ENCODE peak calls at places on chromosomes 6 and 20, in five cellular contexts. U is endothelial cell, V is HEK293T, I is fibroblast of mammary gland, S is coronary artery. Q is an unnamed sample.

GRCh38 chr6:169794317-169795055 is 43.1 kb downstream of the ERMARD start:
- DNase-seq in S (peak; percentile 65), U (no peak), V (no peak), I (no peak), Q (peak; percentile 46)

GRCh38 chr6:1679691-1680068 is 70.0 kb downstream of the FOXC1 start:
- DNase-seq in V (no peak), U (no peak), S (no peak), I (no peak), Q (no peak)

GRCh38 chr20:57427239-57428127 is 36.3 kb downstream of the RBM38 start:
- DNase-seq in I (no peak), U (no peak), S (no peak), V (no peak), Q (no peak)

GRCh38 chr20:6665161-6665560 is 102.3 kb upstream of the BMP2 start:
- DNase-seq in S (no peak), V (no peak), U (no peak), I (no peak), Q (no peak)

GRCh38 chr20:2136275-2136674 is 34.6 kb downstream of the STK35 start:
- DNase-seq in S (no peak), V (no peak), U (no peak), I (no peak), Q (no peak)

GRCh38 chr6:88983532-88983931 is 20.1 kb upstream of the RNGTT start:
- DNase-seq in V (peak; percentile 54), U (peak; percentile 48), S (no peak), I (peak; percentile 68), Q (no peak)

GRCh38 chr6:16712931-16713484 is 48.3 kb downstream of the ATXN1 start:
- DNase-seq in U (no peak), I (peak; percentile 96), S (no peak), V (peak; percentile 35), Q (no peak)

GRCh38 chr20:23399568-23400241 is 21.6 kb downstream of the NAPB start:
- DNase-seq in S (no peak), V (no peak), I (peak; percentile 46), U (no peak), Q (no peak)

GRCh38 chr6:36634317-36634716 is 40.2 kb downstream of the SRSF3 start:
- DNase-seq in V (no peak), S (no peak), U (no peak), I (no peak), Q (no peak)

GRCh38 chr6:56840467-56841371 is 114.2 kb upstream of the BEND6 start:
- DNase-seq in V (no peak), I (peak; percentile 84), U (no peak), S (no peak), Q (no peak)

GRCh38 chr20:51259455-51259854 is 236.5 kb upstream of the KCNG1 start:
- DNase-seq in U (no peak), V (no peak), S (no peak), I (no peak), Q (no peak)

GRCh38 chr6:140979642-140980091 is 1153.1 kb upstream of the GJE1 start:
- DNase-seq in S (peak; percentile 75), U (no peak), I (peak; percentile 85), V (no peak), Q (peak; percentile 9)

GRCh38 chr20:57203986-57204385 is 62.5 kb downstream of the BMP7 start:
- DNase-seq in I (no peak), S (no peak), U (no peak), V (no peak), Q (no peak)

GRCh38 chr6:3970097-3970496 is 108.8 kb downstream of the FAM217A start:
- DNase-seq in I (no peak), U (no peak), S (no peak), V (no peak), Q (no peak)

GRCh38 chr20:17881741-17882064 is 86.9 kb downstream of the SNX5 start:
- DNase-seq in S (no peak), I (no peak), U (no peak), V (no peak), Q (no peak)

GRCh38 chr6:90434096-90434495 is 137.5 kb upstream of the BACH2 start:
- DNase-seq in U (no peak), V (no peak), I (no peak), S (no peak), Q (no peak)

GRCh38 chr20:23490817-23491216 is at the start of gene CST8:
- DNase-seq in U (no peak), I (no peak), S (no peak), V (no peak), Q (no peak)

GRCh38 chr6:84816196-84816745 is 51.9 kb upstream of the TBX18 start:
- DNase-seq in V (no peak), S (no peak), U (no peak), I (no peak), Q (no peak)

GRCh38 chr6:12147557-12148316 is 135.6 kb downstream of the HIVEP1 start:
- DNase-seq in S (no peak), U (no peak), V (no peak), I (no peak), Q (no peak)

GRCh38 chr6:63897952-63898351 is 262.4 kb downstream of the PHF3 start:
- DNase-seq in I (peak; percentile 70), S (no peak), V (no peak), U (no peak), Q (no peak)

GRCh38 chr6:39755231-39755630 is 30.0 kb upstream of the KIF6 start:
- DNase-seq in U (no peak), V (no peak), I (peak; percentile 35), S (no peak), Q (no peak)

GRCh38 chr6:138920906-138921305 is 67.1 kb downstream of the REPS1 start:
- DNase-seq in S (no peak), I (no peak), U (no peak), V (no peak), Q (no peak)

GRCh38 chr6:148972481-148972880 is 225.7 kb downstream of the UST start:
- DNase-seq in I (peak; percentile 11), U (peak; percentile 51), S (no peak), V (no peak), Q (no peak)

GRCh38 chr20:50434653-50435396 is 75.4 kb upstream of the PTPN1 start:
- DNase-seq in S (no peak), U (no peak), V (no peak), I (peak; percentile 94), Q (no peak)

GRCh38 chr6:26484161-26484560 is 15.9 kb upstream of the BTN1A1 start:
- DNase-seq in I (no peak), U (no peak), V (no peak), S (no peak), Q (no peak)

GRCh38 chr6:150169609-150170008 is 26.8 kb downstream of the PPP1R14C start:
- DNase-seq in S (no peak), I (peak; percentile 91), V (no peak), U (no peak), Q (no peak)

GRCh38 chr20:35240914-35241293 is 14.4 kb downstream of the MMP24 start:
- DNase-seq in U (no peak), I (no peak), V (no peak), S (no peak), Q (no peak)

GRCh38 chr6:168017629-168018028 is 20.2 kb downstream of the KIF25 start:
- DNase-seq in I (no peak), S (no peak), U (no peak), V (no peak), Q (no peak)